ENCODE peak calls at places on chromosome 22, in six cellular contexts. M is CD8-positive, alpha-beta T cell; C is fibroblast of pulmonary artery; O is brain microvascular endothelial cell; K is left lung; H is GM23338. Q is an unnamed sample.

GRCh38 chr22:41919357-41920224 is 4.7 kb upstream of the SHISA8 start:
- DNase-seq in M (peak), C (no peak), O (peak), K (no peak), H (peak), Q (peak)

GRCh38 chr22:19455585-19456370 is 8.3 kb upstream of the C22orf39 start:
- DNase-seq in M (no peak), C (no peak), O (peak), K (no peak), H (no peak), Q (no peak)

GRCh38 chr22:19596680-19597398 is 72.6 kb upstream of the CLDN5 start:
- DNase-seq in M (no peak), C (no peak), O (no peak), K (no peak), H (no peak), Q (no peak)

GRCh38 chr22:42077486-42078125 is 1.9 kb upstream of the SMDT1 start:
- DNase-seq in M (no peak), C (no peak), O (no peak), K (no peak), H (no peak), Q (no peak)

GRCh38 chr22:19614546-19614884 is 90.3 kb upstream of the CLDN5 start:
- DNase-seq in M (no peak), C (no peak), O (no peak), K (no peak), H (no peak), Q (no peak)

GRCh38 chr22:40597541-40598453 is 38.7 kb downstream of the MRTFA start:
- DNase-seq in M (no peak), C (peak), O (no peak), K (no peak), H (no peak), Q (no peak)

GRCh38 chr22:20319041-20319744 is 667 bp downstream of the DGCR6L start:
- DNase-seq in M (peak), C (peak), O (no peak), K (peak), H (peak), Q (peak)

GRCh38 chr22:45804986-45805325 is 133.3 kb downstream of the ATXN10 start:
- DNase-seq in M (no peak), C (peak), O (peak), K (no peak), H (no peak), Q (no peak)

GRCh38 chr22:18075101-18075730 is 2.6 kb upstream of the PEX26 start:
- DNase-seq in M (no peak), C (no peak), O (no peak), K (no peak), H (no peak), Q (no peak)

GRCh38 chr22:46387748-46388147 is 52.2 kb downstream of the TRMU start:
- DNase-seq in M (no peak), C (no peak), O (no peak), K (peak), H (no peak), Q (no peak)

GRCh38 chr22:38412435-38413084 is 42.4 kb downstream of the KCNJ4 start:
- DNase-seq in M (no peak), C (no peak), O (no peak), K (peak), H (peak), Q (peak)

GRCh38 chr22:25199726-25200520 is at the start of gene CRYBB3:
- DNase-seq in M (no peak), C (no peak), O (no peak), K (no peak), H (no peak), Q (no peak)

GRCh38 chr22:27185903-27186302 is 528.5 kb downstream of the MIAT start:
- DNase-seq in M (no peak), C (no peak), O (no peak), K (no peak), H (no peak), Q (no peak)

GRCh38 chr22:46362221-46362933 is 26.9 kb downstream of the TRMU start:
- DNase-seq in M (no peak), C (no peak), O (no peak), K (peak), H (no peak), Q (no peak)

GRCh38 chr22:41998361-41999261 is at the start of gene WBP2NL:
- DNase-seq in M (peak), C (peak), O (peak), K (peak), H (peak), Q (peak)

GRCh38 chr22:46560696-46561295 is 23.4 kb upstream of the CELSR1 start:
- DNase-seq in M (no peak), C (no peak), O (no peak), K (peak), H (no peak), Q (no peak)

GRCh38 chr22:29151316-29151715 is 54.4 kb upstream of the EMID1 start:
- DNase-seq in M (no peak), C (no peak), O (no peak), K (no peak), H (no peak), Q (no peak)

GRCh38 chr22:17418890-17419324 is 49.6 kb downstream of the CECR2 start:
- DNase-seq in M (peak), C (no peak), O (no peak), K (peak), H (peak), Q (no peak)

GRCh38 chr22:38018938-38019827 is 34.8 kb upstream of the SOX10 start:
- DNase-seq in M (no peak), C (no peak), O (no peak), K (no peak), H (no peak), Q (no peak)

GRCh38 chr22:19704355-19705015 is 9.8 kb upstream of the SEPTIN5 start:
- DNase-seq in M (no peak), C (no peak), O (no peak), K (peak), H (no peak), Q (no peak)

GRCh38 chr22:17133137-17133536 is 12.0 kb upstream of the TMEM121B start:
- DNase-seq in M (no peak), C (no peak), O (no peak), K (no peak), H (no peak), Q (no peak)

GRCh38 chr22:22450343-22450839 is 58.2 kb downstream of the ZNF280B start:
- DNase-seq in M (no peak), C (no peak), O (no peak), K (no peak), H (no peak), Q (peak)

GRCh38 chr22:22546490-22546889 is 12.6 kb downstream of the PRAME start:
- DNase-seq in M (no peak), C (peak), O (no peak), K (no peak), H (no peak), Q (no peak)

GRCh38 chr22:40676644-40677043 is 2.6 kb upstream of the MCHR1 start:
- DNase-seq in M (no peak), C (no peak), O (no peak), K (no peak), H (no peak), Q (no peak)

GRCh38 chr22:29879738-29880137 is 3.2 kb upstream of the MTMR3 start:
- DNase-seq in M (peak), C (no peak), O (no peak), K (no peak), H (peak), Q (no peak)

DNA sequence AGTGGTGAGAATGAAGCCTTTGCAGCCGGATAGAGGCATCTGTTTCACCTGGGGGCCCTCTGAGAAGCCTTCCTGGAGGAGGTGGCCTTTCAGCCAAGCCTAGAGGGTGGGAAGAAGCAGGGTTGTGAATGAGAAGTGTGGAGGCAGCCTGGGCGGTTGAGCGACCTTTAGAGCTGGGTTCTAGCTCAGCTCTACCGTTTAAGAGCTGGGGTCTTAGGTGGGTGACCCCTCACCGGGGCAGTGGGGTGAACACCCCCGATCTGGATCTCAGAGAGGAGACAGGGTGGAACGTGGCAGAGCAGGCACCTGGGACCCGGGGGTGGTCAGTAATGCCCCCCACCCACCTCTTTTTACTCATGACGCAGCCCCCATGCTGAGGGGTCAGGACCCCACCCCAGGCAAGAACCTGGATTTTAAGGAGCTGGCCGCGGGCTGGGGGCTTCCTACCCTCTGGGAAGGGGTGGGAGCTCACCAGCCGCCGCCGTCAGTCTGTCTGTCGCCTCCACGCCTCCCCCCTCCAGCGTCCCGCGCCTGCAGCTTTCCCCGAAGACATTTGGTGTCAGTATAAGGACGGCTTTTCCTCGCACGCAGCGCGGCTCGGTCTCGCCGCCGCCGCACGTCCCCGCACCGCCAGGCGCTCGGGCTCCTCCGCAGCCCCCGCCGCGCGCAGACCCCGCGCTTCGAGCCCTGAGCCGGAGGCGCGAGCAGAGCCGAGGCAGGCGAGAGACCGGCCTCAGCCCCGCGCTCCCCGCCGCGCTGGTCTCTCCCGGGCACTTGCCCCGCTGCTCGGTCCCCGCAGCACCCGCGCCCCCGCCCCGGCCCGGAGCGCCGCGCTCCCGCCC is 13.4 kb upstream of the CACNA1I start:
- DNase-seq in M (peak), C (no peak), O (no peak), K (no peak), H (peak), Q (no peak)
- TF ChIP-seq CTCF in M (no peak), C (no peak), O (peak), K (no peak), H (peak), Q (no peak)

GRCh38 chr22:34946339-34946985 is 119.5 kb upstream of the ISX start:
- DNase-seq in M (no peak), C (no peak), O (no peak), K (no peak), H (no peak), Q (no peak)

GRCh38 chr22:34943830-34944229 is 122.1 kb upstream of the ISX start:
- DNase-seq in M (no peak), C (no peak), O (no peak), K (no peak), H (peak), Q (no peak)
- TF ChIP-seq CTCF in M (no peak), C (no peak), O (no peak), K (no peak), H (peak), Q (no peak)

GRCh38 chr22:24066260-24066659 is 55.2 kb downstream of the CABIN1 start:
- DNase-seq in M (no peak), C (no peak), O (no peak), K (no peak), H (no peak), Q (no peak)
- TF ChIP-seq CTCF in M (no peak), C (no peak), O (no peak), K (no peak), H (no peak), Q (no peak)

GRCh38 chr22:43476341-43476740 is 64.5 kb downstream of the MPPED1 start:
- DNase-seq in M (no peak), C (no peak), O (no peak), K (peak), H (peak), Q (no peak)
- TF ChIP-seq CTCF in M (no peak), C (no peak), O (no peak), K (no peak), H (peak), Q (no peak)

GRCh38 chr22:50481045-50481439 is 301 bp upstream of the ADM2 start:
- DNase-seq in M (no peak), C (no peak), O (no peak), K (peak), H (peak), Q (no peak)
- TF ChIP-seq CTCF in M (no peak), C (no peak), O (no peak), K (no peak), H (no peak), Q (no peak)

DNA sequence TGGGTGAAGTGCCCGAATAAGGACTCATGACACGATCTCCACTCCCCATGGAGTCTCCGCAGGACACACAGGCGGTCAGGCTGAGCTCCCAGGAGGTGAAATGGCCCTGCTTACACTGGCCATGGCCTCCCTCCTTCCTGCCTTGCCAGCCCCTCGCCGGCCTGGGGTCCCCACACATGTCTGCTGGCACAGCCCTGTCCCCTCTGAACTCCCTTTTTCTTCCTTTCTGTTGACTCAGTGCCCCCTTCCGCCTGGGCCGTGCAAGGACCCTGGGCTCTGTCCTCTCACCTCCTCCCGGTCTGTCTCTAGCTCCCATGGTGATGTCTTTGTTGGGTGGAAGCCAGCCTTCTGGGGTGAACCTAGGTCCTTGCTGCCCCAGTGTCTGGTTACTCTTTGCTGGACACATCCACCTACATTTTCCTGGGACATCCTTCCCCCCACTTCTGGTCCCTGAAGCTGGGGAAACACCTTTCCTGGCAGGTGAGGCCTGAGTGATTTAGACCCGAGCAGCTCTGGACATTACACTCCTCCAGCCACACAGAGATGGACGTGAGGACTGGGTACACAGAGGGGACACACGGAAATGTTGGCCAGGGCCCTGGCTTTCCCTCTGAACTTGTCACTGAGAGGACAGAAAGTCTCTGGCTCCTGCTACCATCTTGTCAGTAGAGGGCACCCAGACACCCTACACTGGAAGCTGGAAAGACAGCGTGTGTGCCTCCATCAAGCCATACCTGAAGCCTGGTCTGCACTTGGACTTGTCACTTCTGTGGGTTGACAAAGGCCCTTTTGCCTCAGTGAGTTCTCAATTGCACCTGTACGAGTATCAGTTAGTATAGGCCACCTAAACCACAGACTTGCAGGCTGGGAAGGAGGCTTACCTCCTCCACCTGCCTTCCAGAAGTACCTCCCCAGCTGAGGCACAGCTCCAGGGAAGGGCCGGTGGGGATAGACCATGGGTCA is 864.3 kb downstream of the TBC1D22A start:
- DNase-seq in M (no peak), C (no peak), O (no peak), K (no peak), H (no peak), Q (no peak)
- TF ChIP-seq CTCF in M (no peak), C (no peak), O (no peak), K (no peak), H (no peak), Q (no peak)

DNA sequence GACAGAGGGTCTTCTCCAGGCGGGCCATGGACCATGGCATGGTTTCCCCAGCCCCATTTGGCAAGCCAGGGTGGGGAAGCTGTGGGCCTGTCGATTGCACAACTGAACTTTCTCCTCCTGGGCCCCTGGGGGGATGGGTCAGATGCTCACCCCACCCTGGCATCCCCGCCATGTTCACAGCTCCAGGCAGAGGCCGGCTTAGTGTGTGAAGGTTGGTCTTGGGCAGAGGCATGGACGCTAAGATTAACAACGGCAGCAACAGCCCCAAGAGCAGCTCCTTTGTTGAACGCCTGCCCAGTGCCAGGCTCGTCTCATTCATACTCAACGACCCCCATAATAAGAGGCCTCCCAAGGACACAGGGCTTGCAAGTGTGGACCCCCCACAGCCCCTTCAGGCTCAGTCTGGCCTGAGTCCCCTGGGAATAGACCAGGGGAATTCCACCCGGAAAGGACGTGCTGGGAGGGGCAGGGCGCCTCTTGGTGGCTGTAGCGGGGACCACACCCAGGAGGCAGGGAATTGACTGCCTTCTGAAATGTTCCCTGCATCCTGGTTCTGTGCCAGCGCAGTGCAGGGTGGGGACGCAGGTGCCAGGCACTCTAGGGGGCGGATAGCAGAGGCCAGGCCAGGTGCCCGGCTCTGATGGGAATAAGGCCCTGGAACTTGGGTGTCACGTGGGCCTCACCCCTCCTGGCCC is 8.3 kb downstream of the TSPO start:
- DNase-seq in M (no peak), C (peak), O (no peak), K (no peak), H (peak), Q (no peak)
- TF ChIP-seq CTCF in M (no peak), C (peak), O (peak), K (no peak), H (peak), Q (no peak)

GRCh38 chr22:31836010-31836409 is 82.2 kb downstream of the DEPDC5 start:
- DNase-seq in M (no peak), C (no peak), O (no peak), K (no peak), H (peak), Q (no peak)
- TF ChIP-seq CTCF in M (no peak), C (no peak), O (peak), K (no peak), H (peak), Q (no peak)

Q was measured in activated B cell treated with CpG ODN at 0.5 μM for 24 hours.